ENCODE peak calls at places on chromosome 14, in ten cellular contexts. One of them, this sample, is unnamed.

GRCh38 chr14:49959822-49960408 is 67.0 kb downstream of the ARF6 start:
- DNase-seq in MM.1S: no peak
- DNase-seq in type B pancreatic cell: no peak
- DNase-seq in PC-9: peak; percentile 70
- DNase-seq in hepatocyte: no peak
- DNase-seq in HFFc6: no peak
- DNase-seq in AG10803: no peak
- DNase-seq in epithelial cell of esophagus: peak; percentile 65
- DNase-seq in GM10248: peak; percentile 57
- DNase-seq in GM23338: no peak
- DNase-seq in this sample: peak; percentile 78

GRCh38 chr14:33788116-33788515 is 162.8 kb downstream of the EGLN3 start:
- DNase-seq in GM10248: no peak
- DNase-seq in GM23338: peak; percentile 62
- DNase-seq in PC-9: no peak
- DNase-seq in type B pancreatic cell: no peak
- DNase-seq in HFFc6: no peak
- DNase-seq in hepatocyte: no peak
- DNase-seq in epithelial cell of esophagus: no peak
- DNase-seq in MM.1S: no peak
- DNase-seq in AG10803: no peak
- DNase-seq in this sample: no peak

GRCh38 chr14:53620325-53620716 is 336.3 kb downstream of the BMP4 start:
- DNase-seq in PC-9: no peak
- DNase-seq in GM23338: no peak
- DNase-seq in MM.1S: no peak
- DNase-seq in HFFc6: no peak
- DNase-seq in epithelial cell of esophagus: no peak
- DNase-seq in AG10803: peak; percentile 47
- DNase-seq in hepatocyte: no peak
- DNase-seq in type B pancreatic cell: no peak
- DNase-seq in GM10248: no peak
- DNase-seq in this sample: no peak

GRCh38 chr14:37089410-37089809 is 83.0 kb downstream of the SLC25A21 start:
- DNase-seq in type B pancreatic cell: no peak
- DNase-seq in GM23338: peak; percentile 56
- DNase-seq in GM10248: no peak
- DNase-seq in AG10803: no peak
- DNase-seq in PC-9: no peak
- DNase-seq in MM.1S: no peak
- DNase-seq in hepatocyte: no peak
- DNase-seq in HFFc6: no peak
- DNase-seq in epithelial cell of esophagus: no peak
- DNase-seq in this sample: no peak

GRCh38 chr14:88518592-88519512 is 36.0 kb downstream of the PTPN21 start:
- DNase-seq in GM23338: no peak
- DNase-seq in hepatocyte: no peak
- DNase-seq in MM.1S: peak; percentile 14
- DNase-seq in HFFc6: peak; percentile 87
- DNase-seq in type B pancreatic cell: no peak
- DNase-seq in epithelial cell of esophagus: peak; percentile 43
- DNase-seq in GM10248: no peak
- DNase-seq in AG10803: peak; percentile 69
- DNase-seq in PC-9: no peak
- DNase-seq in this sample: no peak

GRCh38 chr14:105255021-105255507 is 6.7 kb downstream of the BTBD6 start:
- DNase-seq in GM10248: no peak
- DNase-seq in AG10803: peak; percentile 68
- DNase-seq in PC-9: no peak
- DNase-seq in GM23338: no peak
- DNase-seq in epithelial cell of esophagus: no peak
- DNase-seq in MM.1S: peak; percentile 8
- DNase-seq in HFFc6: peak; percentile 29
- DNase-seq in type B pancreatic cell: no peak
- DNase-seq in hepatocyte: no peak
- DNase-seq in this sample: no peak

GRCh38 chr14:39107624-39108023 is 4.6 kb upstream of the SEC23A start:
- DNase-seq in AG10803: peak; percentile 56
- DNase-seq in epithelial cell of esophagus: peak; percentile 51
- DNase-seq in type B pancreatic cell: no peak
- DNase-seq in HFFc6: peak; percentile 35
- DNase-seq in GM23338: peak; percentile 71
- DNase-seq in GM10248: peak; percentile 57
- DNase-seq in MM.1S: peak; percentile 20
- DNase-seq in PC-9: no peak
- DNase-seq in hepatocyte: peak; percentile 55
- DNase-seq in this sample: no peak

GRCh38 chr14:98249057-98249456 is 1022.9 kb downstream of the BCL11B start:
- DNase-seq in hepatocyte: no peak
- DNase-seq in epithelial cell of esophagus: no peak
- DNase-seq in GM10248: no peak
- DNase-seq in MM.1S: no peak
- DNase-seq in AG10803: no peak
- DNase-seq in HFFc6: no peak
- DNase-seq in type B pancreatic cell: no peak
- DNase-seq in GM23338: no peak
- DNase-seq in PC-9: no peak
- DNase-seq in this sample: no peak

GRCh38 chr14:100618763-100619320 is 31.6 kb upstream of the BEGAIN start:
- DNase-seq in HFFc6: no peak
- DNase-seq in GM10248: no peak
- DNase-seq in GM23338: no peak
- DNase-seq in epithelial cell of esophagus: no peak
- DNase-seq in AG10803: no peak
- DNase-seq in hepatocyte: no peak
- DNase-seq in MM.1S: no peak
- DNase-seq in type B pancreatic cell: no peak
- DNase-seq in PC-9: no peak
- DNase-seq in this sample: peak; percentile 16

GRCh38 chr14:76842414-76842813 is 16.2 kb downstream of the LRRC74A start:
- DNase-seq in hepatocyte: no peak
- DNase-seq in PC-9: no peak
- DNase-seq in type B pancreatic cell: no peak
- DNase-seq in GM10248: no peak
- DNase-seq in HFFc6: no peak
- DNase-seq in epithelial cell of esophagus: no peak
- DNase-seq in MM.1S: no peak
- DNase-seq in AG10803: no peak
- DNase-seq in GM23338: no peak
- DNase-seq in this sample: no peak

GRCh38 chr14:76848879-76849278 is 22.7 kb downstream of the LRRC74A start:
- DNase-seq in GM10248: no peak
- DNase-seq in AG10803: no peak
- DNase-seq in GM23338: peak; percentile 56
- DNase-seq in epithelial cell of esophagus: no peak
- DNase-seq in PC-9: no peak
- DNase-seq in HFFc6: no peak
- DNase-seq in type B pancreatic cell: no peak
- DNase-seq in hepatocyte: no peak
- DNase-seq in MM.1S: no peak
- DNase-seq in this sample: no peak

GRCh38 chr14:76846331-76847047 is 20.3 kb downstream of the LRRC74A start:
- DNase-seq in MM.1S: no peak
- DNase-seq in HFFc6: no peak
- DNase-seq in epithelial cell of esophagus: no peak
- DNase-seq in GM23338: no peak
- DNase-seq in AG10803: no peak
- DNase-seq in hepatocyte: no peak
- DNase-seq in type B pancreatic cell: no peak
- DNase-seq in GM10248: no peak
- DNase-seq in PC-9: no peak
- DNase-seq in this sample: no peak

DNA sequence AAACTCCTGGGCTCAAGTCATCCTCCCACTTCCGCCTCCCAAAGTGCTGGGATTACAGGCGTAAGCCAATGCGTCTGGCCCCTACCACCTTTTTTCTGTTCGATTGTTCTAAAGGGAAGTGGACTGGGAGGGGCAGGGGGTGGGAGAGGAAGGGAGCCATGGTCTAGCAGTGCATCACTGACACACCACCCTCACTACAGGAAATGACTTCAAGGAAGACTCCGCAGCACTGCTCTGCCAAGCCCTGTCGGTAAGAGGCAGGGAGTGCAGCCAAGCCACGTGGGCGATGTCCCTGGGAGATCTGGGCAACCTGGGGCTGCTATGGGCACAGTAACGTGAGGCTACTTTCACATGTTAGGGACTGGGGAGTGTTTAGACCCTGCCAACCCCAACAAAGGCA is 18.0 kb downstream of the LRRC74A start:
- DNase-seq in GM23338: peak; percentile 61
- DNase-seq in HFFc6: no peak
- DNase-seq in MM.1S: no peak
- DNase-seq in epithelial cell of esophagus: peak; percentile 30
- DNase-seq in AG10803: peak; percentile 12
- DNase-seq in PC-9: peak; percentile 19
- DNase-seq in type B pancreatic cell: no peak
- DNase-seq in GM10248: no peak
- DNase-seq in hepatocyte: no peak
- DNase-seq in this sample: no peak
- TF ChIP-seq CTCF in GM23338: peak; percentile 8
- TF ChIP-seq CTCF in HFFc6: peak; percentile 25
- TF ChIP-seq CTCF in MM.1S: no peak
- TF ChIP-seq CTCF in epithelial cell of esophagus: peak; percentile 33
- TF ChIP-seq CTCF in AG10803: peak; percentile 1
- TF ChIP-seq CTCF in PC-9: no peak
- TF ChIP-seq CTCF in type B pancreatic cell: no peak
- TF ChIP-seq CTCF in GM10248: no peak
- TF ChIP-seq CTCF in hepatocyte: no peak
- TF ChIP-seq CTCF in this sample: no peak

DNA sequence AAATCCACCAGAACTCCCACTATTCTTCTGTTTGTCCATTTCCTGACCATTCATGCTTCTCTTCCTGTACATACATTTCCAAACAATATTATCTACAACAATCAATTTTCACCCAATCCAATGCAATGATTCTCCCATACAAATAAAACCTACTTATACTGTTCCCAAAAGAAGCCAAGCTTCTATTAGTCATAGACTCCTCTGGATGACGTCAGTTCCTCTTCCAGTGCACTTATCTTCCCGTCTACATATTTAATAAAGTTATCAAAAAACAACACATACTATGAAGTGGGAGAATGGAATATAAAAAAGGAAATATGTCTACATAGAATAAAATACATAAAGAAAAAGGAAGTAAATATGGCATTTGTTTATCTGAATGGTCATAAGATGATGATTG is 165.4 kb downstream of the FOXG1 start:
- DNase-seq in GM10248: no peak
- DNase-seq in type B pancreatic cell: no peak
- DNase-seq in GM23338: no peak
- DNase-seq in AG10803: no peak
- DNase-seq in HFFc6: no peak
- DNase-seq in PC-9: no peak
- DNase-seq in epithelial cell of esophagus: no peak
- DNase-seq in hepatocyte: no peak
- DNase-seq in MM.1S: no peak
- DNase-seq in this sample: no peak
- TF ChIP-seq CTCF in GM10248: no peak
- TF ChIP-seq CTCF in type B pancreatic cell: no peak
- TF ChIP-seq CTCF in GM23338: no peak
- TF ChIP-seq CTCF in AG10803: no peak
- TF ChIP-seq CTCF in HFFc6: no peak
- TF ChIP-seq CTCF in PC-9: no peak
- TF ChIP-seq CTCF in epithelial cell of esophagus: no peak
- TF ChIP-seq CTCF in hepatocyte: no peak
- TF ChIP-seq CTCF in MM.1S: no peak
- TF ChIP-seq CTCF in this sample: no peak

DNA sequence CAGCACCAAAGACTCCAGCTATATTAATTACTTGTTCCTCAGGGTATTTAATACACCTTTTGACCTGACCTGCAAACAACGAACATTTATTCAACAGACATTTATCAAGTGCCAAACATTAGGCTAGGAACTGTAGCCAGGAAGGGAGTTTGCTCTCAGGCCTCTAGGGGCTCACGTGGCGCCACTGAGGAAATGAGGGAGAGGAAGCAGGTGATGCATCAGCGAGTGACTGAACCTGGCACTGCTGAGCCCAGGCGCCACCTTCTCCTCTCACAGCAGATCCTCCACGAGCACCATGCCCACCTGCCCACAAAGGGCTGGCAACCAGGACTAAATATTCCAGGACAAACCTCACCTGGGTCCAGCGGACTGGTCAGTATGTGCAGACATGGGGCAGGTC is 50.2 kb downstream of the SETD3 start:
- DNase-seq in GM23338: peak; percentile 80
- DNase-seq in epithelial cell of esophagus: peak; percentile 28
- DNase-seq in PC-9: no peak
- DNase-seq in AG10803: no peak
- DNase-seq in HFFc6: no peak
- DNase-seq in type B pancreatic cell: no peak
- DNase-seq in hepatocyte: no peak
- DNase-seq in MM.1S: no peak
- DNase-seq in GM10248: peak; percentile 32
- DNase-seq in this sample: no peak
- TF ChIP-seq CTCF in GM23338: peak; percentile 73
- TF ChIP-seq CTCF in epithelial cell of esophagus: peak; percentile 17
- TF ChIP-seq CTCF in PC-9: no peak
- TF ChIP-seq CTCF in AG10803: peak; percentile 17
- TF ChIP-seq CTCF in HFFc6: peak; percentile 62
- TF ChIP-seq CTCF in type B pancreatic cell: peak; percentile 67
- TF ChIP-seq CTCF in hepatocyte: peak; percentile 20
- TF ChIP-seq CTCF in MM.1S: no peak
- TF ChIP-seq CTCF in GM10248: no peak
- TF ChIP-seq CTCF in this sample: peak; percentile 13

GRCh38 chr14:95198320-95198719 is 41.0 kb upstream of the DICER1 start:
- DNase-seq in hepatocyte: no peak
- DNase-seq in PC-9: no peak
- DNase-seq in GM10248: no peak
- DNase-seq in HFFc6: no peak
- DNase-seq in AG10803: no peak
- DNase-seq in epithelial cell of esophagus: no peak
- DNase-seq in MM.1S: no peak
- DNase-seq in type B pancreatic cell: no peak
- DNase-seq in GM23338: no peak
- DNase-seq in this sample: no peak

GRCh38 chr14:95195031-95195430 is 37.7 kb upstream of the DICER1 start:
- DNase-seq in PC-9: no peak
- DNase-seq in GM10248: no peak
- DNase-seq in GM23338: no peak
- DNase-seq in hepatocyte: no peak
- DNase-seq in AG10803: no peak
- DNase-seq in HFFc6: no peak
- DNase-seq in type B pancreatic cell: no peak
- DNase-seq in epithelial cell of esophagus: no peak
- DNase-seq in MM.1S: no peak
- DNase-seq in this sample: no peak

GRCh38 chr14:95196826-95197497 is 39.6 kb upstream of the DICER1 start:
- DNase-seq in HFFc6: no peak
- DNase-seq in PC-9: no peak
- DNase-seq in GM23338: no peak
- DNase-seq in MM.1S: no peak
- DNase-seq in hepatocyte: no peak
- DNase-seq in type B pancreatic cell: no peak
- DNase-seq in epithelial cell of esophagus: no peak
- DNase-seq in AG10803: no peak
- DNase-seq in GM10248: no peak
- DNase-seq in this sample: no peak

GRCh38 chr14:95197498-95198010 is 40.2 kb upstream of the DICER1 start:
- DNase-seq in type B pancreatic cell: no peak
- DNase-seq in epithelial cell of esophagus: peak; percentile 75
- DNase-seq in PC-9: peak; percentile 52
- DNase-seq in GM23338: peak; percentile 78
- DNase-seq in hepatocyte: peak; percentile 37
- DNase-seq in MM.1S: no peak
- DNase-seq in AG10803: no peak
- DNase-seq in GM10248: no peak
- DNase-seq in HFFc6: no peak
- DNase-seq in this sample: no peak

GRCh38 chr14:95196268-95196667 is 38.9 kb upstream of the DICER1 start:
- DNase-seq in MM.1S: no peak
- DNase-seq in AG10803: no peak
- DNase-seq in GM10248: peak; percentile 76
- DNase-seq in GM23338: peak; percentile 45
- DNase-seq in epithelial cell of esophagus: peak; percentile 26
- DNase-seq in type B pancreatic cell: no peak
- DNase-seq in HFFc6: no peak
- DNase-seq in PC-9: no peak
- DNase-seq in hepatocyte: no peak
- DNase-seq in this sample: no peak
- TF ChIP-seq CTCF in MM.1S: no peak
- TF ChIP-seq CTCF in AG10803: peak; percentile 22
- TF ChIP-seq CTCF in GM10248: peak; percentile 20
- TF ChIP-seq CTCF in GM23338: peak; percentile 44
- TF ChIP-seq CTCF in epithelial cell of esophagus: peak; percentile 2
- TF ChIP-seq CTCF in type B pancreatic cell: peak; percentile 43
- TF ChIP-seq CTCF in HFFc6: peak; percentile 44
- TF ChIP-seq CTCF in PC-9: no peak
- TF ChIP-seq CTCF in hepatocyte: peak; percentile 26
- TF ChIP-seq CTCF in this sample: peak; percentile 31

This sample was measured in colonic mucosa.